ENCODE peak calls at places on chromosomes 11 and 22, in four cellular contexts. J, Y, Z and I are unnamed samples.

GRCh38 chr11:662689-663274 is 25.7 kb downstream of the DRD4 start:
- DNase-seq in Y (peak; percentile 85), Z (peak; percentile 53), J (peak; percentile 72), I (peak; percentile 61)

GRCh38 chr11:121351089-121351488 is 58.5 kb downstream of the SC5D start:
- DNase-seq in Z (no peak), Y (no peak), J (no peak), I (no peak)

GRCh38 chr11:7098235-7098832 is 9.5 kb downstream of the RBMXL2 start:
- DNase-seq in J (peak; percentile 60), Y (peak; percentile 40), Z (peak; percentile 67), I (peak; percentile 66)

GRCh38 chr11:47552086-47552580 is 799 bp downstream of the CELF1 start:
- DNase-seq in Z (peak; percentile 56), Y (no peak), J (no peak), I (no peak)

GRCh38 chr22:32677876-32678275 is 123.6 kb upstream of the TIMP3 start:
- DNase-seq in J (no peak), Y (no peak), Z (no peak), I (no peak)

GRCh38 chr11:9688716-9689511 is 25.0 kb downstream of the SWAP70 start:
- DNase-seq in Z (peak; percentile 86), Y (peak; percentile 36), J (no peak), I (no peak)

GRCh38 chr22:24813861-24814770 is 8.1 kb downstream of the SGSM1 start:
- DNase-seq in J (no peak), Z (no peak), Y (no peak), I (no peak)

GRCh38 chr11:105910095-105910715 is 111.8 kb downstream of the MSANTD4 start:
- DNase-seq in Z (no peak), J (no peak), Y (no peak), I (no peak)

GRCh38 chr22:30596886-30597285 is 5.2 kb upstream of the PES1 start:
- DNase-seq in Z (no peak), Y (no peak), J (no peak), I (no peak)

GRCh38 chr22:23888615-23889401 is 5.4 kb upstream of the MIF start:
- DNase-seq in Y (peak; percentile 23), Z (peak; percentile 23), J (peak; percentile 26), I (peak; percentile 17)

GRCh38 chr22:46828323-46829139 is 66.1 kb downstream of the TBC1D22A start:
- DNase-seq in J (no peak), Y (no peak), Z (no peak), I (no peak)

GRCh38 chr22:30031764-30032468 is 48.3 kb upstream of the HORMAD2 start:
- DNase-seq in Y (no peak), J (no peak), Z (no peak), I (no peak)

GRCh38 chr11:69552951-69553350 is 71.5 kb downstream of the LINC01488 start:
- DNase-seq in Z (no peak), Y (no peak), J (no peak), I (no peak)

GRCh38 chr11:81888391-81888790 is 845.3 kb downstream of the FAM181B start:
- DNase-seq in Y (no peak), J (no peak), Z (peak; percentile 61), I (no peak)

GRCh38 chr11:71434576-71435130 is 13.5 kb downstream of the DHCR7 start:
- DNase-seq in Z (no peak), J (no peak), Y (no peak), I (no peak)

DNA sequence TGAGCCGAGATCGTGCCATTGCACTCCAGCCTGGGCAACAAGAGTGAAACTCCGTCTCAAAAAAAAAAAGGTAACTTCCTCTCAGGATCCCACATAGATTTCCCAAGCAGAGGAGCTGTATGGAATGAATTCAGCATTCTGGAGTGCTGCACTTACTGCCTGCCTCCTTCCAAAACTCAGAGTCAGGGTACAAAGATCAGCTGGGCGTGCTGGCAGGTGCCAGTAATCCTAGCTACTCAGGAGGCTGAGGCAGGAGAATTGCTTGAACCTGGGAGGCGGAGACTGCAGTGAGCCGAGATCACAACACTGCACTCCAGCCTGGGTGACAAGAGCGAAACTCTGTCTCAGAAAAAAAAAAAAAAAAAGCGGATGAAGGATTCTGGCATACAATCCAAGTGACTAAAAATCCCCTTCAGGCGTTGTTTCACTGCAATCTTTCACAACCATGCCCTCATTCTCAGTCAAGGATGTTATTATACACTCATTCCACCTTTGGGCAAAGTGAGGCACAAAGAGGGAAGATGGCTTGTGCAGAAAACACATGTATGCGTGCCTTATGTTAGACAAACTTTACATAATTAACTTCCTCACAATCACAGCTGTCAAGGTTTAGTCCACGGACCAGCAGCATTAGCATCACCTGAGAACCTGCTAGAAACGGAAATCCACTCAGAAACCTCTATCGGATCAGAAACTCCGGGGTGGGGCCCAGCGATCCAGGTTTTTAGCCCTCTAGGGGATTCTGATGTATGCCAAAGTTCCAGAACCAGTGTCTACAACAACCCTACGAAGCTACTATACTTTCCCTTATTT is 1.1 kb upstream of the NOL12 start:
- DNase-seq in Z (no peak), J (no peak), Y (no peak), I (no peak)
- TF ChIP-seq POLR2A in Z (no peak), J (no peak), Y (no peak), I (no peak)

GRCh38 chr11:4539603-4540219 is 5.3 kb upstream of the OR52M1 start:
- DNase-seq in J (peak; percentile 52), Y (peak; percentile 25), Z (peak; percentile 35), I (peak; percentile 41)

GRCh38 chr11:4546876-4547275 is 1.9 kb downstream of the OR52M1 start:
- DNase-seq in J (no peak), Z (no peak), Y (no peak), I (no peak)

GRCh38 chr11:4544891-4545290 is at the start of gene OR52M1:
- DNase-seq in Z (no peak), Y (no peak), J (no peak), I (no peak)

GRCh38 chr11:4541071-4541470 is 3.9 kb upstream of the OR52M1 start:
- DNase-seq in Y (no peak), J (no peak), Z (no peak), I (no peak)

GRCh38 chr11:4543561-4543960 is 1.4 kb upstream of the OR52M1 start:
- DNase-seq in Y (no peak), J (no peak), Z (no peak), I (no peak)
- TF ChIP-seq POLR2A in Y (no peak), J (no peak), Z (no peak), I (no peak)

GRCh38 chr11:44993971-44994705 is 43.5 kb upstream of the TP53I11 start:
- DNase-seq in Y (no peak), J (no peak), Z (no peak), I (no peak)
- TF ChIP-seq POLR2A in Y (no peak), J (no peak), Z (no peak), I (no peak)

DNA sequence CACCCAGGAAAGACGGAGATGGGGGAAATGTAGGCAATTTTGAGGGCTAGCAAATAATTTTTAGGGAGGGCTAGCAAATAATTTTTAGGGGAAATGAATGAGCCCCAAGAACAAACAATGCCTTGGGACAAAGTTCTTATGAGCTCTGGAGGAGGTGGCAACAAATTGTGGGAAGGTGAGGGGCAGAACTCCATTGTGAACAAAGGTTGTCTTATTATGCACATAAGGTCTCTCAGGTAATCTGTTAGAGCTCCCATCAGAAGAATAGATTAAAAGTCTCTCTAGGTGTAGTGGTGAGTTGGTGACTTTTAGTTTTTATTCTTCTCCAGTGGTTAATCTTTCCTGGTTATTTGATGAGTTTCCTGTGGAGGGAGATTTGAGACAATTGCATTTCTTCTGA is 2.4 kb upstream of the PRPF19 start:
- DNase-seq in Z (no peak), J (no peak), Y (no peak), I (no peak)
- TF ChIP-seq POLR2A in Z (no peak), J (no peak), Y (no peak), I (no peak)

DNA sequence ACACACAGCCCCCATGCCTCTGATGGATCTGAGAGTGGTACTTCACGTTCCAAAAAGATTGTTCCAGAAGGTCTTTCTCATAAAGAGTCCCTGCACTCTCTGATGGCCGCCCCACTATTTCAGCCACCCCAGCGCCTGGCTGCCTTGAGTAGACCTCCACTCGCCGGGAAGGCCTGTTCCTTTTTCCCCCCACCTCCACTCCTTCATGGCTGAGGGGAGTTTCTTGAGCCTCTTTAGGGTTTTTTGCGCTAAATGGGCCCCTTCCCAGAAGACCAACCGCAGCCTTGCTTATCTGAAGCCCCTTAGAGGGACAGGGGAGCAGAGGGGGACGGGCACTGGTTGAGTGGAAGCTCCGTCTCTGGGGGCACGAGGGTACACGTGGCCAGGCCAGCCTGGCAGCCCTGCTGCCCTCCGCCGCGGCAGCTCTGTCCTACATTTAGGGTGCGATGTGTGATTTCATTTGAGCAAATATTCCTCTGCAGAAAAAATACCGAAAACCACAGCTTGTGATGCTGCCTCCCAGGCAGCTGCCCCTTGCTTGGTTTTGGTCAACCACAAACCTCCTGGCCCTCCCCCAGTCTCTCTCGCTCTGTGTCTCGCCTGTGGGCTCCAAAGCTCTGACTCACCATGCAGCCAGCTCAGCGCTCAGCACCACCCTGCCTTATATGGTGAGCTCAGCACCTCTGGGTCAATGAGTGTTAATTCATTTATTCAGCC is 88.7 kb downstream of the TP53I11 start:
- DNase-seq in Z (peak; percentile 98), Y (peak; percentile 99), J (peak; percentile 50), I (peak; percentile 25)
- TF ChIP-seq POLR2A in Z (no peak), Y (no peak), J (no peak), I (no peak)